ENCODE peak calls at places on chromosomes 13 and 19, in four cellular contexts. M is A673, K is GM23338, W is small intestine. O is an unnamed sample.
A peak's percentile ranks its signal among the peaks of the same experiment; 100 is the strongest.

GRCh38 chr13:53141336-53141735 is 112.7 kb downstream of the OLFM4 start:
- DNase-seq in M (no peak), K (no peak), W (no peak), O (no peak)

GRCh38 chr19:27793128-27793643 is 1419.8 kb downstream of the UQCRFS1 start:
- DNase-seq in W (peak; percentile 88), M (peak; percentile 86), K (peak; percentile 95), O (peak; percentile 91)

GRCh38 chr13:97284558-97284957 is 62.4 kb downstream of the MBNL2 start:
- DNase-seq in K (no peak), W (no peak), M (no peak), O (no peak)

GRCh38 chr13:95181586-95181985 is 119.7 kb downstream of the ABCC4 start:
- DNase-seq in K (no peak), W (no peak), M (no peak), O (no peak)

GRCh38 chr13:97191143-97191542 is 31.0 kb upstream of the MBNL2 start:
- DNase-seq in K (no peak), M (no peak), W (peak; percentile 56), O (peak; percentile 81)

GRCh38 chr13:36175621-36176020 is 38.7 kb downstream of the SOHLH2 start:
- DNase-seq in W (no peak), M (no peak), K (no peak), O (no peak)

GRCh38 chr13:39600766-39601165 is 2.2 kb downstream of the LHFPL6 start:
- DNase-seq in M (peak; percentile 45), K (peak; percentile 70), W (no peak), O (no peak)

GRCh38 chr19:3657395-3657769 is 30.8 kb upstream of the CACTIN start:
- DNase-seq in W (no peak), K (no peak), M (no peak), O (no peak)

GRCh38 chr19:46480409-46480808 is 9.0 kb upstream of the PNMA8A start:
- DNase-seq in M (no peak), W (no peak), K (peak; percentile 71), O (peak; percentile 93)

GRCh38 chr13:29619995-29620394 is 24.5 kb upstream of the SLC7A1 start:
- DNase-seq in K (no peak), M (no peak), W (no peak), O (no peak)

GRCh38 chr13:79124183-79124582 is 281.9 kb downstream of the RBM26 start:
- DNase-seq in W (no peak), K (no peak), M (no peak), O (no peak)

GRCh38 chr19:10390652-10391286 is 10.4 kb upstream of the TYK2 start:
- DNase-seq in M (peak; percentile 76), K (peak; percentile 92), W (peak; percentile 69), O (peak; percentile 76)

GRCh38 chr13:27375686-27376326 is 48.6 kb upstream of the GTF3A start:
- DNase-seq in K (peak; percentile 93), W (peak; percentile 49), M (peak; percentile 71), O (peak; percentile 71)

GRCh38 chr19:18894254-18895037 is 1.5 kb downstream of the CERS1 start:
- DNase-seq in W (no peak), M (peak; percentile 80), K (peak; percentile 68), O (peak; percentile 88)

DNA sequence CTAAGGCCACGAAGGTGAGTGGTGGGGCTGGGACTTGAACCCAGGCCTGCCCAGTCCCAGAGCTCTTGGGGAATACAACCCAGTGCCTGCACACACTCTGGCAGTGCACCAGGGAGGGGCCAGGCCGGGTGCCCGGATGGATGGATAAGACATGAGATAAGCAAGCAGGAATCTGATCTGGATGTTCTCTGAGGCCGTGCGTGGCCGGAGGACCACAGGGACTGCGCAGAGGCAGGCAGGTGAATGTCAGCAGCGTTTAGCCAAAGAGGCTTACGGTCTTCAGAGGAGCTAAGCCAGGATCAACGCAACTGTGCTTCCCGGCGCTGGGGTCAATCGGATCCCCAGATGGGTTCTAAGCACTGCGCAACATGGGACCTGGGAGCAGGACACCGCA is 1.5 kb downstream of the ZNF787 start:
- DNase-seq in M (no peak), K (no peak), W (peak; percentile 69), O (no peak)
- H3K27me3 ChIP-seq in M (no peaks in the 10 kb centered on the region), K (no peaks in the 10 kb centered on the region), W (no peaks in the 10 kb centered on the region), O (no peaks in the 10 kb centered on the region)

GRCh38 chr19:5128251-5128931 is 159.5 kb downstream of the KDM4B start:
- DNase-seq in K (peak; percentile 55), M (peak; percentile 88), W (no peak), O (peak; percentile 86)
- H3K27ac ChIP-seq in K (peak overlapping the region; percentile 87), M (peak overlapping the region; percentile 93), W (no peak overlapping the region), O (peak overlapping the region; percentile 46)

GRCh38 chr13:113869263-113869662 is 5.4 kb upstream of the GAS6 start:
- DNase-seq in M (no peak), W (no peak), K (no peak), O (no peak)
- H3K36me3 ChIP-seq in M (no peaks in the 10 kb centered on the region), W (no peaks in the 10 kb centered on the region), K (no peaks in the 10 kb centered on the region), O (no peaks in the 10 kb centered on the region)

GRCh38 chr13:99926014-99926731 is 45.4 kb downstream of the ZIC5 start:
- DNase-seq in K (no peak), M (no peak), W (peak; percentile 56), O (no peak)
- H3K27me3 ChIP-seq in K (no peaks in the 10 kb centered on the region), M (no peaks in the 10 kb centered on the region), W (peaks cover 5% of the 10 kb centered on the region), O (no peaks in the 10 kb centered on the region)

GRCh38 chr13:107764012-107764411 is 451.3 kb downstream of the LIG4 start:
- DNase-seq in K (no peak), M (no peak), W (no peak), O (no peak)

GRCh38 chr13:107767119-107767518 is 448.2 kb downstream of the LIG4 start:
- DNase-seq in W (no peak), K (no peak), M (peak; percentile 55), O (peak; percentile 4)

GRCh38 chr13:107770541-107770940 is 444.8 kb downstream of the LIG4 start:
- DNase-seq in W (no peak), M (no peak), K (peak; percentile 24), O (no peak)

GRCh38 chr13:107765724-107766436 is 449.5 kb downstream of the LIG4 start:
- DNase-seq in W (no peak), K (no peak), M (no peak), O (no peak)
- H3K27ac ChIP-seq in W (no peak overlapping the region), K (no peak overlapping the region), M (no peak overlapping the region), O (no peak overlapping the region)

DNA sequence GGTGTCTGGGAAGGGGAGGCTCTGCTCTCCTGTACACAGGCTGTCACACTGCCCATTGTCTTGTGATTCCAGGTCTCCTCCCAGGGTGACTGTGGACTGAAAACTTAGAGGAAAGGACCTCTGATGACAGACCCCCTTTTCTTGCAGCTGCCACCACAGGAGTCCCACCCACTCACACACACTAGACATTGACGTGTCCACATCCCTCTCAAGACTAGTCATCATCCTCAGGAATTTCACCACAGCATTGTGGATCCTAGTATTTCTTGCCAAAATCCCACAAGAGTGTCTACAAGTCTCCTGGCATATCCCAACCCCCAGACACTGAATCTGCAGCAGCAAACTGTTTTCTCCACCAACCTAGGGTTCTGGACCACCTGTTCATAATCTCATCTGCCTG is 5.3 kb downstream of the ZNF85 start:
- DNase-seq in K (no peak), W (no peak), M (no peak), O (peak; percentile 9)
- H3K36me3 ChIP-seq in K (peaks cover 4% of the 10 kb centered on the region), W (no peaks in the 10 kb centered on the region), M (no peaks in the 10 kb centered on the region), O (peaks cover 34% of the 10 kb centered on the region)

GRCh38 chr13:46329624-46330023 is 57.4 kb downstream of the RUBCNL start:
- DNase-seq in M (no peak), K (no peak), W (no peak), O (no peak)

GRCh38 chr13:46334008-46334407 is 53.0 kb downstream of the RUBCNL start:
- DNase-seq in K (no peak), M (no peak), W (no peak), O (no peak)

GRCh38 chr13:46334423-46334822 is 52.6 kb downstream of the RUBCNL start:
- DNase-seq in M (no peak), K (no peak), W (no peak), O (no peak)

GRCh38 chr13:46327256-46327655 is 59.8 kb downstream of the RUBCNL start:
- DNase-seq in K (no peak), W (no peak), M (no peak), O (no peak)

DNA sequence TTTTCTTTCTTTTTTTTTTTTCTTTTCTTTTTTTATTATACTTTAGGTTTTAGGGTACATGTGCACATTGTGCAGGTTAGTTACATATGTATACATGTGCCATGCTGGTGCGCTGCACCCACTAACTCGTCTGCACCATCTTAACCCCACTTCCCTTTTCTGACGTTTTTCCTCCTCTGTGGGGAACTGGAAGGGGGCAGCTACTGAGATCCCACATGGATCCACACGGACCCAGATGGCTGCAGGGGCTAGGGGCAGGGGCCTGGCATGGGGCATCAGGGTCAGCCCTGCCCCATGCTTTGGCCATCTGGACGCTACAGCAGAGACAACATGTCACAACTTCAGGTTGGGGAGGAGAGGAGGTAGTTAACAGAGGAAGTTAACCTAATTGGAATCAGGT is 54.3 kb downstream of the RUBCNL start:
- DNase-seq in M (no peak), W (no peak), K (no peak), O (no peak)
- H3K27me3 ChIP-seq in M (no peaks in the 10 kb centered on the region), W (no peaks in the 10 kb centered on the region), K (no peaks in the 10 kb centered on the region), O (no peaks in the 10 kb centered on the region)

O was measured in SJCRH30.